ENCODE peak calls at places on chromosomes 6 and 20, in nine cellular contexts. R, W, B, L, E, M, H, G and K are unnamed samples.

GRCh38 chr6:296151-297122 is 4.2 kb downstream of the DUSP22 start:
- DNase-seq in M (no peak), B (no peak), E (no peak), H (no peak), L (no peak), R (peak), W (peak), G (peak), K (peak)

GRCh38 chr6:37820713-37821069 is 1.2 kb downstream of the ZFAND3 start:
- DNase-seq in W (peak), L (no peak), E (no peak), H (no peak), R (no peak), B (no peak), M (no peak), G (no peak), K (no peak)

GRCh38 chr6:116467514-116467913 is 6.3 kb downstream of the CALHM6 start:
- DNase-seq in H (no peak), E (no peak), M (no peak), R (no peak), L (no peak), B (no peak), W (no peak), G (no peak), K (no peak)

GRCh38 chr6:2725999-2726567 is 24.6 kb downstream of the MYLK4 start:
- DNase-seq in B (no peak), L (no peak), E (no peak), R (peak), H (peak), W (peak), M (peak), G (peak), K (no peak)

GRCh38 chr20:37866051-37866450 is 36.9 kb upstream of the VSTM2L start:
- DNase-seq in R (no peak), M (no peak), L (no peak), B (no peak), G (no peak), H (no peak), W (no peak), E (no peak), K (no peak)

GRCh38 chr6:168793649-168794048 is 352.7 kb downstream of the SMOC2 start:
- DNase-seq in G (no peak), W (no peak), H (no peak), R (no peak), M (no peak), B (no peak), E (no peak), L (no peak), K (no peak)

GRCh38 chr6:35727206-35727934 is 9.5 kb upstream of the ARMC12 start:
- DNase-seq in R (peak), B (peak), W (peak), L (peak), E (no peak), M (peak), G (no peak), H (peak), K (peak)

GRCh38 chr20:48596499-48596898 is 231.3 kb downstream of the PREX1 start:
- DNase-seq in G (no peak), M (no peak), W (no peak), B (no peak), H (no peak), R (no peak), L (no peak), E (no peak), K (peak)

GRCh38 chr20:10990625-10991382 is 317.0 kb upstream of the JAG1 start:
- DNase-seq in B (no peak), H (no peak), G (no peak), L (no peak), W (no peak), E (no peak), R (no peak), M (no peak), K (no peak)